ENCODE peak calls at places on chromosomes 6 and 20, in four cellular contexts. D, Y, R and Z are unnamed samples.

GRCh38 chr6:56693246-56693607 is 50.5 kb upstream of the DST start:
- DNase-seq in D (peak; percentile 82), Y (peak; percentile 80), R (no peak), Z (peak; percentile 81)

GRCh38 chr6:151119823-151120524 is 119.8 kb upstream of the AKAP12 start:
- DNase-seq in D (peak; percentile 75), Y (no peak), R (no peak), Z (no peak)

GRCh38 chr6:167292301-167293087 is 1.4 kb downstream of the UNC93A start:
- DNase-seq in D (no peak), Y (no peak), R (no peak), Z (no peak)

GRCh38 chr6:13484138-13484708 is 3.2 kb downstream of the GFOD1 start:
- DNase-seq in D (no peak), Y (no peak), R (no peak), Z (no peak)

GRCh38 chr6:80454197-80454596 is 347.7 kb downstream of the BCKDHB start:
- DNase-seq in D (no peak), Y (no peak), R (no peak), Z (peak; percentile 66)

GRCh38 chr20:57470212-57470522 is 54.8 kb downstream of the CTCFL start:
- DNase-seq in D (no peak), Y (no peak), R (no peak), Z (no peak)

GRCh38 chr6:106360410-106360988 is at the start of gene CRYBG1:
- DNase-seq in D (peak; percentile 88), Y (peak; percentile 49), R (peak; percentile 44), Z (peak; percentile 25)

GRCh38 chr6:37582309-37582708 is 82.6 kb upstream of the CCDC167 start:
- DNase-seq in D (no peak), Y (no peak), R (no peak), Z (no peak)

GRCh38 chr6:141965016-141965545 is 167.6 kb upstream of the GJE1 start:
- DNase-seq in D (peak; percentile 13), Y (no peak), R (no peak), Z (no peak)

GRCh38 chr6:44216677-44217331 is at the start of gene MYMX:
- DNase-seq in D (no peak), Y (no peak), R (no peak), Z (no peak)

GRCh38 chr20:57061058-57061900 is 205.2 kb downstream of the BMP7 start:
- DNase-seq in D (peak; percentile 67), Y (no peak), R (no peak), Z (peak; percentile 39)

GRCh38 chr6:139582956-139583355 is 208.5 kb upstream of the CITED2 start:
- DNase-seq in D (no peak), Y (no peak), R (no peak), Z (no peak)

GRCh38 chr6:36329798-36330291 is 6.8 kb downstream of the BNIP5 start:
- DNase-seq in D (no peak), Y (no peak), R (no peak), Z (no peak)

GRCh38 chr6:143964667-143965066 is 43.4 kb downstream of the PLAGL1 start:
- DNase-seq in D (peak; percentile 57), Y (no peak), R (no peak), Z (peak; percentile 14)
- H3K27me3 ChIP-seq in D (peaks cover 13% of the 10 kb centered on the region), Y (no peaks in the 10 kb centered on the region), R (no peaks in the 10 kb centered on the region), Z (peaks cover 3% of the 10 kb centered on the region)

GRCh38 chr20:62224113-62224855 is 4.2 kb upstream of the HRH3 start:
- DNase-seq in D (no peak), Y (no peak), R (no peak), Z (no peak)

GRCh38 chr20:62227591-62227976 is 7.5 kb upstream of the HRH3 start:
- DNase-seq in D (no peak), Y (no peak), R (no peak), Z (no peak)

GRCh38 chr20:62225026-62225425 is 4.9 kb upstream of the HRH3 start:
- DNase-seq in D (no peak), Y (no peak), R (no peak), Z (no peak)

GRCh38 chr20:62226707-62227590 is 6.9 kb upstream of the HRH3 start:
- DNase-seq in D (no peak), Y (no peak), R (no peak), Z (no peak)

DNA sequence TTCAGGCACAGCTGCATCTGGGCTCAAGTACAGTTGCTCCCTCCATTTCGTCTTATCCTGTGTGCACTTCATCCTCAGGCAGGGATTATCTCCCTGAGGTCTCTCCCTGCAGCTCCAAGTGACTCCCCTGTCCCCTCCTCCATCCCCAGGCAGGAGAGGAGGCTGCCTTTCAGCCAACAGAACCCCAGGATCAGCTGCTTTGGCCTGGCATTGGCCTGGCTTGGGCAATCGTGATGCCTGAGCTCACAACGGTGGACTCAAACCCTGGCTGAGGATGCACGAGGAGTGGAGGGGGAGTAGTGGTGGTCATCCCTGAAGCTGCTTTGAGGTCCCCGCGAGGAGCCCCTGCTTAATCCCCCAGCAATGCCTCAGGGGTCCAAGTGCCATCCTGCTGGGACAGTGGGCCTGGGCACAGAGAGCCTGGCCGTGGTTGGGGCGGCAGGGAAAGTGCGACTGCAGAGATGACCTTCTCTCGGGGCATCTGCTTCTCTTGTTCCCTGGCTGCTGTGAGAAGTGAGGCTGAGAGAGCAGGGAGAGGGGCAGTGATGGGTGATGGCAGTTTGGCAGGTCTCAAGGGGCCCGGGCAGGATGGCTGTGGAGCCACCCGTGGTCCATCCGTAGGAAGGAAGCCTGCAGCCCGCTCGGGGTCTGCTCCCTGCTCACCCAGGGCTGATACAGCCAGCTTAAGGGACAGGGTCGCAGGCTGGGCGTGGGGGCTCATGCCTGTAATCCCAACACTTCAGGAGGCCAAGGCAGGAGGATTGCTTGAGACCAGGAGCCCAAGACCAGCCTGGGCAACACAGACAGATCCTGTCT is 6.0 kb upstream of the HRH3 start:
- DNase-seq in D (no peak), Y (no peak), R (no peak), Z (no peak)
- H3K27me3 ChIP-seq in D (peaks cover 35% of the 10 kb centered on the region), Y (peaks cover 9% of the 10 kb centered on the region), R (peaks cover 22% of the 10 kb centered on the region), Z (peaks cover 55% of the 10 kb centered on the region)

DNA sequence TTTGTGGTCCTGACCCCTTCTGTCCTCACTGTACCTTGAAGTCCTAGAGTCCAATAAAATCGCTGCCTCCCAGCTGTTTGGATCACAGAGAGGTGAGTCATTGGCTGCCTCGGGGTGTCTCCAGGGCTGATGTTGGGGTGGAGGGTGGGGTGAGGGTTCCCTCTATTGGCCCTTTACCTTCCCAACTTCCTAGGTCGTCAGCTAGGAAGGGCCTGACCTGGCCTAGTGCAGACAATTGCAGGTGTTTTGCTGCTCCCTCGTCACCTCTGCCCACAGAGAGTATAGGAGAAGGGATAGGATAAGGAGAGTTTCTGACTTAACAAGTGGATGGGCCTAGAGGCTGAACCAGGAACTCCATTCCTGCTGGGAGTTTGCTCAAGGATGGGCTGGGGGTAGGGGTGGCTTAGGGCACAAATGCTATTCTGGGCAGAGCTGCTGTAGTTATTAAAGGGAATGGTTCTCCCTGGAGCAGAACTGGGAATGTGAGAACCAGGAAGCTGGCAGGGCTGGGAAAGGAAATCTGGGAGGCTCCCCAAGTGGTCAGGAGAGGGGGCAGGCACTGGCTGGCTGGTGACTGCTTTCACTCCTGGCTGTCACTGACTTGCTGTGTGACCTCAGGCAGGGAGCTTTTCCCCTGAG is 1.4 kb downstream of the TP53INP2 start:
- DNase-seq in D (peak; percentile 70), Y (peak; percentile 50), R (peak; percentile 56), Z (peak; percentile 33)
- H3K27me3 ChIP-seq in D (no peaks in the 10 kb centered on the region), Y (no peaks in the 10 kb centered on the region), R (no peaks in the 10 kb centered on the region), Z (peaks cover 3% of the 10 kb centered on the region)

GRCh38 chr20:64228751-64229518 is 26.6 kb upstream of the PCMTD2 start:
- DNase-seq in D (no peak), Y (no peak), R (no peak), Z (no peak)
- H3K27me3 ChIP-seq in D (no peaks in the 10 kb centered on the region), Y (no peaks in the 10 kb centered on the region), R (peaks cover 17% of the 10 kb centered on the region), Z (no peaks in the 10 kb centered on the region)

GRCh38 chr20:38723069-38723981 is 961 bp upstream of the SLC32A1 start:
- DNase-seq in D (no peak), Y (no peak), R (peak; percentile 56), Z (no peak)
- H3K27me3 ChIP-seq in D (peaks cover 98% of the 10 kb centered on the region), Y (peaks cover 80% of the 10 kb centered on the region), R (peaks cover 63% of the 10 kb centered on the region), Z (peaks cover 100% of the 10 kb centered on the region)

DNA sequence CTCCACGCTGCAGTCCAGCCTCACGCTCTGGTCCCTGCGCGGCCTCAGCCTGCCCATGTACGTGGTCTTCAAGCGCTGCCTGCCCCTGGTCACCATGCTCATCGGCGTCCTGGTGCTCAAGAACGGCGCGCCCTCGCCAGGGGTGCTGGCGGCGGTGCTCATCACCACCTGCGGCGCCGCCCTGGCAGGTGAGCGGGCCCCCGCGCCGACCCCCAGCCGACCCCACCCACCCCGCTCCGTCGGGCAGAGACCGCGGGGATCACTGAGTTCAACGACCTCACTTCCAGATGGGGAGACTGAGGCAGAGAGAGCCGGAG is 537 bp downstream of the SLC35D3 start:
- DNase-seq in D (no peak), Y (no peak), R (no peak), Z (no peak)
- H3K27me3 ChIP-seq in D (peaks cover 66% of the 10 kb centered on the region), Y (peaks cover 23% of the 10 kb centered on the region), R (peaks cover 54% of the 10 kb centered on the region), Z (peaks cover 20% of the 10 kb centered on the region)

DNA sequence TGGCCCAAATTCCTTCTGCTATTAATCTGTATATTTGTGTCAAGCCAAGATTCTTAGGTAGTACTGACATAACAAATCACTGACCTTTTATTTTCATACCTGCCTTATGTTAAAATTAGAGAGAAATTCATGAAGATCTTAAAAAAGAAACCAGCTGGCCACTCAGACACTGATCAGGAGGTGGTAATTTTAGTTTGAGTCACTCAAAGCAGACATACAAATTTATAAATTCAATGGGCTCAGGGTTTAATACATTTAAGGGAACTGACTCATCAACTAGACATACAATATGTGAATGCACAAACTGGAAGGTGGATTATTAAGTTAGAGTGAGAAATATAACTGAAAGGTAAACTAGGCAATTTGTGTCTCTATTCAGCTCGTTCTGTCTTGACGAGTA is 711.9 kb upstream of the EYS start:
- DNase-seq in D (no peak), Y (no peak), R (no peak), Z (no peak)
- H3K27me3 ChIP-seq in D (no peaks in the 10 kb centered on the region), Y (no peaks in the 10 kb centered on the region), R (no peaks in the 10 kb centered on the region), Z (no peaks in the 10 kb centered on the region)

GRCh38 chr20:62562831-62563230 is 79.5 kb upstream of the SLCO4A1 start:
- DNase-seq in D (no peak), Y (no peak), R (no peak), Z (no peak)

GRCh38 chr20:62566771-62567170 is 75.5 kb upstream of the SLCO4A1 start:
- DNase-seq in D (no peak), Y (no peak), R (no peak), Z (no peak)

GRCh38 chr20:62566266-62566665 is 76.0 kb upstream of the SLCO4A1 start:
- DNase-seq in D (no peak), Y (no peak), R (no peak), Z (no peak)

GRCh38 chr20:62563561-62563960 is 78.7 kb upstream of the SLCO4A1 start:
- DNase-seq in D (no peak), Y (no peak), R (no peak), Z (no peak)

GRCh38 chr20:62564456-62565245 is 77.7 kb upstream of the SLCO4A1 start:
- DNase-seq in D (no peak), Y (no peak), R (no peak), Z (no peak)
- H3K27me3 ChIP-seq in D (no peaks in the 10 kb centered on the region), Y (peaks cover 24% of the 10 kb centered on the region), R (peaks cover 5% of the 10 kb centered on the region), Z (no peaks in the 10 kb centered on the region)